ENCODE peak calls at places on chromosome 16, in nine cellular contexts. One of them, this sample, is unnamed.

GRCh38 chr16:48504216-48504615 is 105.8 kb downstream of the N4BP1 start:
- DNase-seq in HCT116: no peak
- DNase-seq in tibial nerve: no peak
- DNase-seq in sigmoid colon: peak; percentile 53
- DNase-seq in transverse colon: no peak
- DNase-seq in right lobe of liver: no peak
- DNase-seq in adrenal gland: no peak
- DNase-seq in esophagus squamous epithelium: no peak
- DNase-seq in body of pancreas: no peak
- DNase-seq in this sample: no peak

GRCh38 chr16:85947511-85948509 is 48.8 kb downstream of the IRF8 start:
- DNase-seq in HCT116: no peak
- DNase-seq in tibial nerve: no peak
- DNase-seq in sigmoid colon: no peak
- DNase-seq in transverse colon: peak; percentile 23
- DNase-seq in right lobe of liver: no peak
- DNase-seq in adrenal gland: no peak
- DNase-seq in esophagus squamous epithelium: no peak
- DNase-seq in body of pancreas: no peak
- DNase-seq in this sample: no peak

GRCh38 chr16:73125860-73126259 is 77.9 kb upstream of the ZFHX3 start:
- DNase-seq in HCT116: no peak
- DNase-seq in tibial nerve: no peak
- DNase-seq in sigmoid colon: no peak
- DNase-seq in transverse colon: no peak
- DNase-seq in right lobe of liver: no peak
- DNase-seq in adrenal gland: peak; percentile 30
- DNase-seq in esophagus squamous epithelium: no peak
- DNase-seq in body of pancreas: no peak
- DNase-seq in this sample: peak; percentile 26

GRCh38 chr16:21997693-21998480 is 3.0 kb downstream of the PDZD9 start:
- DNase-seq in HCT116: no peak
- DNase-seq in tibial nerve: no peak
- DNase-seq in sigmoid colon: no peak
- DNase-seq in transverse colon: no peak
- DNase-seq in right lobe of liver: no peak
- DNase-seq in adrenal gland: no peak
- DNase-seq in esophagus squamous epithelium: no peak
- DNase-seq in body of pancreas: no peak
- DNase-seq in this sample: no peak

GRCh38 chr16:11099672-11100195 is 155.4 kb downstream of the CLEC16A start:
- DNase-seq in HCT116: no peak
- DNase-seq in tibial nerve: no peak
- DNase-seq in sigmoid colon: no peak
- DNase-seq in transverse colon: no peak
- DNase-seq in right lobe of liver: no peak
- DNase-seq in adrenal gland: no peak
- DNase-seq in esophagus squamous epithelium: no peak
- DNase-seq in body of pancreas: no peak
- DNase-seq in this sample: no peak

GRCh38 chr16:21156767-21157467 is 1.6 kb upstream of the LDAF1 start:
- DNase-seq in HCT116: peak; percentile 78
- DNase-seq in tibial nerve: peak; percentile 21
- DNase-seq in sigmoid colon: peak; percentile 69
- DNase-seq in transverse colon: peak; percentile 30
- DNase-seq in right lobe of liver: peak; percentile 46
- DNase-seq in adrenal gland: peak; percentile 37
- DNase-seq in esophagus squamous epithelium: no peak
- DNase-seq in body of pancreas: peak; percentile 43
- DNase-seq in this sample: no peak

GRCh38 chr16:11401161-11402050 is 56.1 kb downstream of the RMI2 start:
- DNase-seq in HCT116: no peak
- DNase-seq in tibial nerve: no peak
- DNase-seq in sigmoid colon: peak; percentile 51
- DNase-seq in transverse colon: no peak
- DNase-seq in right lobe of liver: peak; percentile 97
- DNase-seq in adrenal gland: peak; percentile 90
- DNase-seq in esophagus squamous epithelium: no peak
- DNase-seq in body of pancreas: peak; percentile 97
- DNase-seq in this sample: peak; percentile 84

GRCh38 chr16:24275413-24275812 is 19.3 kb downstream of the CACNG3 start:
- DNase-seq in HCT116: no peak
- DNase-seq in tibial nerve: no peak
- DNase-seq in sigmoid colon: no peak
- DNase-seq in transverse colon: no peak
- DNase-seq in right lobe of liver: no peak
- DNase-seq in adrenal gland: no peak
- DNase-seq in esophagus squamous epithelium: no peak
- DNase-seq in body of pancreas: no peak
- DNase-seq in this sample: no peak

GRCh38 chr16:30805370-30806169 is 18.6 kb upstream of the ZNF629 start:
- DNase-seq in HCT116: peak; percentile 56
- DNase-seq in tibial nerve: peak; percentile 69
- DNase-seq in sigmoid colon: peak; percentile 95
- DNase-seq in transverse colon: peak; percentile 90
- DNase-seq in right lobe of liver: peak; percentile 90
- DNase-seq in adrenal gland: peak; percentile 91
- DNase-seq in esophagus squamous epithelium: no peak
- DNase-seq in body of pancreas: peak; percentile 90
- DNase-seq in this sample: peak; percentile 88

GRCh38 chr16:66902648-66903543 is 15.8 kb downstream of the CDH16 start:
- DNase-seq in HCT116: no peak
- DNase-seq in tibial nerve: no peak
- DNase-seq in sigmoid colon: no peak
- DNase-seq in transverse colon: no peak
- DNase-seq in right lobe of liver: no peak
- DNase-seq in adrenal gland: no peak
- DNase-seq in esophagus squamous epithelium: no peak
- DNase-seq in body of pancreas: no peak
- DNase-seq in this sample: no peak

GRCh38 chr16:84175351-84176081 is 11.3 kb downstream of the TAF1C start:
- DNase-seq in HCT116: no peak
- DNase-seq in tibial nerve: peak; percentile 64
- DNase-seq in sigmoid colon: no peak
- DNase-seq in transverse colon: peak; percentile 58
- DNase-seq in right lobe of liver: no peak
- DNase-seq in adrenal gland: peak; percentile 79
- DNase-seq in esophagus squamous epithelium: no peak
- DNase-seq in body of pancreas: peak; percentile 53
- DNase-seq in this sample: peak; percentile 45

GRCh38 chr16:491225-491919 is 36.1 kb upstream of the CAPN15 start:
- DNase-seq in HCT116: no peak
- DNase-seq in tibial nerve: no peak
- DNase-seq in sigmoid colon: no peak
- DNase-seq in transverse colon: no peak
- DNase-seq in right lobe of liver: no peak
- DNase-seq in adrenal gland: no peak
- DNase-seq in esophagus squamous epithelium: no peak
- DNase-seq in body of pancreas: no peak
- DNase-seq in this sample: no peak

GRCh38 chr16:71974068-71974818 is 26.0 kb downstream of the PKD1L3 start:
- DNase-seq in HCT116: no peak
- DNase-seq in tibial nerve: no peak
- DNase-seq in sigmoid colon: no peak
- DNase-seq in transverse colon: no peak
- DNase-seq in right lobe of liver: no peak
- DNase-seq in adrenal gland: no peak
- DNase-seq in esophagus squamous epithelium: no peak
- DNase-seq in body of pancreas: no peak
- DNase-seq in this sample: no peak

GRCh38 chr16:11023640-11024039 is 79.3 kb downstream of the CLEC16A start:
- DNase-seq in HCT116: no peak
- DNase-seq in tibial nerve: no peak
- DNase-seq in sigmoid colon: no peak
- DNase-seq in transverse colon: no peak
- DNase-seq in right lobe of liver: no peak
- DNase-seq in adrenal gland: no peak
- DNase-seq in esophagus squamous epithelium: no peak
- DNase-seq in body of pancreas: no peak
- DNase-seq in this sample: no peak

GRCh38 chr16:2464333-2464732 is 4.4 kb downstream of the TEDC2 start:
- DNase-seq in HCT116: no peak
- DNase-seq in tibial nerve: no peak
- DNase-seq in sigmoid colon: no peak
- DNase-seq in transverse colon: no peak
- DNase-seq in right lobe of liver: peak; percentile 44
- DNase-seq in adrenal gland: no peak
- DNase-seq in esophagus squamous epithelium: no peak
- DNase-seq in body of pancreas: no peak
- DNase-seq in this sample: no peak
- TF ChIP-seq POLR2A in HCT116: no peak
- TF ChIP-seq POLR2A in tibial nerve: no peak
- TF ChIP-seq POLR2A in sigmoid colon: no peak
- TF ChIP-seq POLR2A in transverse colon: no peak
- TF ChIP-seq POLR2A in right lobe of liver: no peak
- TF ChIP-seq POLR2A in adrenal gland: no peak
- TF ChIP-seq POLR2A in esophagus squamous epithelium: no peak
- TF ChIP-seq POLR2A in body of pancreas: no peak
- TF ChIP-seq POLR2A in this sample: no peak

DNA sequence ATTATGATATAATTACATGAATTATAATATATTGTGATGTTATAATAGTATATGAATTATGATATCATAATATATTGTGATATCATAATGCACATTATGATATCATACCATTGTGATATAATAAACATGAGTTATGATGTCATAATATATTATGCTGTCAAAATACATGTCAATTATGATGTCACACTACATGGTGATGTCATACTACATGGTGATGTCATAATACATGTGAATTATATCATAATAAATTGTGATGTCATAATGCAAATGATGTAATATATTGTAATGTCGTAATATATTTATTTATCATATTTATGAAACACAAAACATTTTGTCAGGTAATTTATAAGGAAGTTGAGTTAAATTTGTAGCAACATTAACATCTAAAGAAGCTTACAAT is 1950.1 kb downstream of the TP53TG3F start:
- DNase-seq in HCT116: no peak
- DNase-seq in tibial nerve: no peak
- DNase-seq in sigmoid colon: no peak
- DNase-seq in transverse colon: no peak
- DNase-seq in right lobe of liver: no peak
- DNase-seq in adrenal gland: no peak
- DNase-seq in esophagus squamous epithelium: no peak
- DNase-seq in body of pancreas: no peak
- DNase-seq in this sample: no peak
- TF ChIP-seq POLR2A in HCT116: no peak
- TF ChIP-seq POLR2A in tibial nerve: no peak
- TF ChIP-seq POLR2A in sigmoid colon: no peak
- TF ChIP-seq POLR2A in transverse colon: no peak
- TF ChIP-seq POLR2A in right lobe of liver: no peak
- TF ChIP-seq POLR2A in adrenal gland: no peak
- TF ChIP-seq POLR2A in esophagus squamous epithelium: no peak
- TF ChIP-seq POLR2A in body of pancreas: no peak
- TF ChIP-seq POLR2A in this sample: no peak

GRCh38 chr16:60217787-60218186 is 1483.7 kb upstream of the GOT2 start:
- DNase-seq in HCT116: no peak
- DNase-seq in tibial nerve: no peak
- DNase-seq in sigmoid colon: no peak
- DNase-seq in transverse colon: no peak
- DNase-seq in right lobe of liver: no peak
- DNase-seq in adrenal gland: no peak
- DNase-seq in esophagus squamous epithelium: no peak
- DNase-seq in body of pancreas: no peak
- DNase-seq in this sample: no peak
- TF ChIP-seq POLR2A in HCT116: no peak
- TF ChIP-seq POLR2A in tibial nerve: no peak
- TF ChIP-seq POLR2A in sigmoid colon: no peak
- TF ChIP-seq POLR2A in transverse colon: no peak
- TF ChIP-seq POLR2A in right lobe of liver: no peak
- TF ChIP-seq POLR2A in adrenal gland: no peak
- TF ChIP-seq POLR2A in esophagus squamous epithelium: no peak
- TF ChIP-seq POLR2A in body of pancreas: no peak
- TF ChIP-seq POLR2A in this sample: no peak

GRCh38 chr16:68070811-68071546 is 14.2 kb upstream of the NFATC3 start:
- DNase-seq in HCT116: no peak
- DNase-seq in tibial nerve: no peak
- DNase-seq in sigmoid colon: no peak
- DNase-seq in transverse colon: no peak
- DNase-seq in right lobe of liver: peak; percentile 26
- DNase-seq in adrenal gland: no peak
- DNase-seq in esophagus squamous epithelium: no peak
- DNase-seq in body of pancreas: no peak
- DNase-seq in this sample: no peak

GRCh38 chr16:68071547-68071901 is 13.6 kb upstream of the NFATC3 start:
- DNase-seq in HCT116: no peak
- DNase-seq in tibial nerve: no peak
- DNase-seq in sigmoid colon: no peak
- DNase-seq in transverse colon: no peak
- DNase-seq in right lobe of liver: no peak
- DNase-seq in adrenal gland: no peak
- DNase-seq in esophagus squamous epithelium: no peak
- DNase-seq in body of pancreas: no peak
- DNase-seq in this sample: no peak

GRCh38 chr16:68070249-68070725 is 14.9 kb upstream of the NFATC3 start:
- DNase-seq in HCT116: no peak
- DNase-seq in tibial nerve: no peak
- DNase-seq in sigmoid colon: no peak
- DNase-seq in transverse colon: no peak
- DNase-seq in right lobe of liver: peak; percentile 43
- DNase-seq in adrenal gland: no peak
- DNase-seq in esophagus squamous epithelium: no peak
- DNase-seq in body of pancreas: no peak
- DNase-seq in this sample: no peak

GRCh38 chr16:68073902-68074760 is 11.0 kb upstream of the NFATC3 start:
- DNase-seq in HCT116: no peak
- DNase-seq in tibial nerve: no peak
- DNase-seq in sigmoid colon: no peak
- DNase-seq in transverse colon: no peak
- DNase-seq in right lobe of liver: peak; percentile 28
- DNase-seq in adrenal gland: no peak
- DNase-seq in esophagus squamous epithelium: no peak
- DNase-seq in body of pancreas: no peak
- DNase-seq in this sample: no peak

DNA sequence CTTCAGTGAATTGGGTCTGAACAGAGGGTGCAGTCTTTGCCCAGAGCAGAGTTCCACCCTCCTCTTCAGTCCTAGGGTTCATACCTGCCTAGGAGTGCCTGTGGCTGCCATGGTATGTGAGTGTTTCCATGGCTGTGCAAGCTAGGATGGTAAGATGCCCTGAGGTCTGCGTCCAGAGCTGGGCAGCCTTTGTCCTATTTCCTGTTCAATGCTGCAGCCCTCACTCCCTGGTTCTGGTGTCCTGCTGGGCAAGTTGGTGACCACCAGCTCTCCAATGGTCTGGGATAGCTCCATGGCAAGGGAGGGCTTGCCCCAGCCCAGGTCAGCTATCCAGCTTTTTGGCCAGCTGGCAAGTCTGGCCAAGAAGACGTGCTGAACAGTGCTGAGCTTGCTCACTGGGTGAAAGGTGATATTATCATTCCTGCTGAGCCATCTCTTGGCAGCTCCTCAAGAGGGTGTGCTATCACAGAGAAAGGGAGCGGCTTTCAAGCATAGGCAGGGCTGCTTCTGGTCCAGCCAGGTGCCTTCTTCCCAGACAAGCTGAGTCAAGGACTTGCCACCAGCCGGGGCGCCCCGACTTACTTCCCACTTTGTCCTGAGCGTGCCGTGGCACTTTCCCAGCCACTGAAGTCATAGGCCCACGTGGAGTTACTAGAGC is 13.0 kb upstream of the NFATC3 start:
- DNase-seq in HCT116: no peak
- DNase-seq in tibial nerve: peak; percentile 59
- DNase-seq in sigmoid colon: peak; percentile 81
- DNase-seq in transverse colon: peak; percentile 66
- DNase-seq in right lobe of liver: peak; percentile 86
- DNase-seq in adrenal gland: peak; percentile 91
- DNase-seq in esophagus squamous epithelium: no peak
- DNase-seq in body of pancreas: no peak
- DNase-seq in this sample: peak; percentile 84
- TF ChIP-seq POLR2A in HCT116: no peak
- TF ChIP-seq POLR2A in tibial nerve: no peak
- TF ChIP-seq POLR2A in sigmoid colon: no peak
- TF ChIP-seq POLR2A in transverse colon: no peak
- TF ChIP-seq POLR2A in right lobe of liver: no peak
- TF ChIP-seq POLR2A in adrenal gland: no peak
- TF ChIP-seq POLR2A in esophagus squamous epithelium: no peak
- TF ChIP-seq POLR2A in body of pancreas: no peak
- TF ChIP-seq POLR2A in this sample: no peak